ENCODE peak calls at places on chromosomes 3 and 15, in five cellular contexts. G is ovary, I is BJ, L is psoas muscle, C is SK-N-SH. N is an unnamed sample.

GRCh38 chr3:106824856-106825255 is 552.4 kb upstream of the CCDC54 start:
- DNase-seq in G (no peak), C (no peak), L (no peak), I (no peak), N (peak; percentile 57)

GRCh38 chr3:120506828-120507774 is 56.3 kb upstream of the FSTL1 start:
- DNase-seq in L (no peak), I (no peak), G (no peak), C (peak; percentile 34), N (no peak)

GRCh38 chr15:40906947-40907802 is 12.9 kb downstream of the VPS18 start:
- DNase-seq in C (peak; percentile 72), I (no peak), L (peak; percentile 59), G (no peak), N (no peak)

GRCh38 chr3:119295816-119296484 is 1.8 kb downstream of the ARHGAP31 start:
- DNase-seq in I (no peak), G (no peak), L (no peak), C (no peak), N (peak; percentile 20)

GRCh38 chr3:177596248-177596821 is 399.1 kb upstream of the TBL1XR1 start:
- DNase-seq in C (no peak), G (no peak), L (no peak), I (no peak), N (no peak)

GRCh38 chr15:94229591-94230365 is 1.6 kb upstream of the MCTP2 start:
- DNase-seq in L (no peak), I (no peak), C (no peak), G (no peak), N (no peak)

GRCh38 chr15:90064931-90065681 is 37.2 kb downstream of the IDH2 start:
- DNase-seq in G (no peak), C (no peak), I (no peak), L (peak; percentile 64), N (no peak)

GRCh38 chr3:138673641-138674040 is 65.1 kb downstream of the FAIM start:
- DNase-seq in L (no peak), G (no peak), C (no peak), I (no peak), N (no peak)

GRCh38 chr15:69701198-69701597 is 248.6 kb downstream of the RPLP1 start:
- DNase-seq in G (no peak), I (no peak), L (no peak), C (no peak), N (no peak)

GRCh38 chr3:184559336-184559735 is 2.2 kb upstream of the EPHB3 start:
- DNase-seq in C (no peak), G (peak; percentile 9), I (no peak), L (no peak), N (no peak)

GRCh38 chr3:71247221-71247947 is 336.1 kb downstream of the FOXP1 start:
- DNase-seq in G (no peak), I (no peak), L (no peak), C (peak; percentile 50), N (no peak)

GRCh38 chr3:39413691-39414420 is 7.3 kb downstream of the RPSA start:
- DNase-seq in I (no peak), L (no peak), C (no peak), G (no peak), N (no peak)

GRCh38 chr15:28109626-28110415 is 10.7 kb upstream of the OCA2 start:
- DNase-seq in C (no peak), I (no peak), L (no peak), G (no peak), N (no peak)

DNA sequence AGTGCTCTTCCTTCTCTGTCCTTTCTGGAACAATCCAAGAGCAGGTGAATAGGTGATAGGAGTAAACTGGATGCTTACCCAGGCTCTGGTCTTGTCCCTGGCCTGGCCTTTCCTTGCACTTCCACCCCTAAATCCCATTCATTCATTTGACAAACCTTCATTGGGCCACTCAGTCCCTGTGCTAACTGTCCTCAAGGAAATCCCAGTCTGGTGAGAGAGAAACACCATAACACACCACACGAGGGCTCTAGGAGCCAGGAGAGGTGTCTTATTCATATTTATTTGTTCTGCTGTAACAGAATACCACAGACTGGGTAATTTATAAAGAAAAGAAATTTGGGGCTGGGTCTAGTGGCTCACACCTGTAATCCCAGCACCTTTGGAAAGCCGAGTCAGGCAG is 22.8 kb downstream of the EFCC1 start:
- DNase-seq in L (no peak), I (no peak), C (no peak), G (no peak), N (no peak)
- TF ChIP-seq CTCF in L (no peak), I (peak; percentile 11), C (no peak), G (no peak), N (peak; percentile 37)

DNA sequence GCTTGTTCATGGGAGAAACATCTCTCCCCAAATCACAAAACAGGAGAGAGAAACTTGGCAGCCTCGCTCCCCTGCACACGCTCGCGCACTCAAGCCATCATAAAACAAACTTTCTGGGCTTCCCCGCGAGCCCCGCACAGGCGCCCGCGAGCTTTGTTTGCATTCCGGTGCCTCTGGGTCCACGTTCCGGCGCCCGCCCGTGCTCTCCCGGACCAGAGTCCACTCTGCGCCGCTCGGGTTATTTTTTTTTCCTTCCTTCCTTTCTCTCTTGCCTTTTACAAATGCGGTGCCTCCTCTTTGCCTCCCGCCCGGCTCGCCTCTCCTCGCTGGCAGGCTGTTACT is 363 bp downstream of the MAGI1 start:
- DNase-seq in C (no peak), L (no peak), I (no peak), G (no peak), N (no peak)
- H3K4me3 ChIP-seq in C (peak overlapping the region; percentile 93), L (peak overlapping the region; percentile 75), I (peak overlapping the region; percentile 81), G (peak overlapping the region; percentile 83), N (peak overlapping the region; percentile 89)

GRCh38 chr3:17179381-17180205 is 294.8 kb downstream of the PLCL2 start:
- DNase-seq in G (no peak), C (no peak), L (no peak), I (no peak), N (no peak)

GRCh38 chr3:17182158-17182557 is 297.4 kb downstream of the PLCL2 start:
- DNase-seq in L (no peak), I (no peak), G (no peak), C (no peak), N (no peak)

GRCh38 chr3:17181413-17181907 is 296.7 kb downstream of the PLCL2 start:
- DNase-seq in C (no peak), L (no peak), G (no peak), I (no peak), N (no peak)

GRCh38 chr3:17175187-17175839 is 290.6 kb downstream of the PLCL2 start:
- DNase-seq in L (no peak), I (peak; percentile 77), C (no peak), G (no peak), N (peak; percentile 73)

DNA sequence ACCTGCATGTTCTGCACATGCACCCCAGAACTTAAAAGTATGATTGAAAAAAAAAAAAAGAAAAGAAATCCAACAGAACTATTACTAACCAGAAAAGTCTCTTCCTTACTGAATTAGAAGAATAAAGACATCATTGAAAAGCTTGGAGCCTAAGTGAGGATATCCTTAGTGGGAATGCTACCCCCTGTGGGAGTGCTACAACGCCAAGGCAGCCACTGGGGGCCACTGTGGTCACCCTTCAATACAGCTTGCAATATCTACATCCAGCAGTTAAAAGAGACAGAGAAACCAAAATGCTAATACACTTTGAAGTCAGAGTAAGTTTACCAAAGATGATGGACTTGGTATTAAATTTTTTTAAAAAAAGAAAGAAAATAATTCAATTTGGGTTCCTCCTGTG is 292.0 kb downstream of the PLCL2 start:
- DNase-seq in L (no peak), I (no peak), G (no peak), C (no peak), N (no peak)
- TF ChIP-seq CTCF in L (no peak), I (no peak), G (no peak), C (peak; percentile 12), N (no peak)

DNA sequence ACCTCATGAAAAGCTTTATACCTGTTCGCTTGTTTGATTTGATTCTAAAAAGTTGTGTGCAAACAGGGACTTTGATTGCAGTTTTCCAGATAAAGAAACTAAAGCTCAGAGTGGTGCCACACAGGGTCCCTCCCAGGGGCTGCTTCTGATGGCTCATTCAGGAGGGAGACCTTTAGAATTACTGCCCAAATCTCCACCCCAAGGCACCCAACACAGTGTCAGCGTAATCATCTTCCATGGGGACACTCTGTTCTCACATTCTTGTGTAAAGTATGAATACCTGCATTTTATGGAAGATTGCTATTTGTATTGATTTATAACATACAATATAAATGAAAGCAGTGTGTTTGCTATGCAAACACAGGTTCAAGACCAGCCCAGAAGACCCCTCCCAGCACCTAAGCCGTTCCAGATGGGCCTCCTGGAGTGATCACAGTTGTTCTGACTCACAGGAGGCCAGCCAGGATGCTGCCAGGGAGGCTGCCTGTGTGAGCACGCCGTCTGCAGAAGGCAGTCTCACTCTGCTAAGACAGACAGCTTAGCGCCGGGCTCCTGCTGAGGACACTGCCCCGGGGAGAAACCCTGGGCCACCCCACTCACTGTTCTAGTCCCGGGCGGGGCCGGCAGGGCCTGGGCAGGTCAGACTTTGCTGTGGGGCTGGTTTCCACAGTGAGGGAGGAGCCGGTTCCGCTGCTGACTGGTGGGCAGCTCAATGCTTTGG is 185.6 kb downstream of the FAM43A start:
- DNase-seq in G (peak; percentile 37), I (peak; percentile 76), C (peak; percentile 82), L (peak; percentile 64), N (peak; percentile 72)
- H3K4me3 ChIP-seq in G (no peak overlapping the region), I (no peak overlapping the region), C (no peak overlapping the region), L (no peak overlapping the region), N (no peak overlapping the region)

DNA sequence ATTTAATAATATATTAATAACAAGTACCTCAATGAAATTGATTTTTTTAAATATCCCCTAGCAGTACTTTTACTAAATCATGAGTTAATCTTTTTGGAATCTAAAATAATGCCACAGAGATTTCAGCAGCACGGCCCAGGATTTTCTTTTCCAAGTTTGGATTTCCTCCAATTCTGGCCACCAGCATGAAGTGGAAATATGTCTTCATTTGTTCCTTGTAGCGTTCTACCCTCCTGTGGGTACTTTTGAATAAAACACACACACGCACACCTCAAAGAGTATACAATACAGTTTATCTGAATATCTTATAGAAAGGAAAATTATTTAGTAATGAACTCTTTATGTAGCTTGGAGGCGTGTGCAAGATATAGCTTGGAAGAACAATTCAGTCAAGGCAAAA is 125.1 kb upstream of the STT3B start:
- DNase-seq in G (no peak), I (no peak), C (no peak), L (no peak), N (no peak)
- TF ChIP-seq CTCF in G (no peak), I (no peak), C (no peak), L (no peak), N (no peak)

DNA sequence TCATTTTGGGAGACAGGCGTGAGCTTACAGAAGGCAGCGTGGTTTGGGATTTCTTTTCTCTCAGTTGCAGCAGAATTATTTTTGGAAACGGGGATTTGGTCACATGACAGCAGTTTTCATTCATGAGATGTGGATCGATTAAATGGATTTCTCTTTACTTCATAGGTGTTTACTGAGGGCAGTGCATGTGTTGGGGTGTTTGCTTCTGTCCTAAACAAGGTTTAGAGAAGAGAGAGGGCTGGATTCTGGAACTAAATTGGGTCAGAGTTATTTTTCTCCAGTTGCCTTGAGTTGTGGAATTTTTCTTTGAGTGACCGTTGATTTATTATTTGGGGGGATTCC is 18.6 kb upstream of the TRAK1 start:
- DNase-seq in G (no peak), L (no peak), I (no peak), C (no peak), N (no peak)
- H3K4me3 ChIP-seq in G (peak overlapping the region; percentile 10), L (peak overlapping the region; percentile 59), I (no peak overlapping the region), C (peak overlapping the region; percentile 37), N (peak overlapping the region; percentile 6)

GRCh38 chr3:62229908-62230307 is 143.4 kb downstream of the FEZF2 start:
- DNase-seq in L (no peak), I (no peak), C (peak; percentile 40), G (no peak), N (no peak)
- TF ChIP-seq CTCF in L (peak; percentile 8), I (no peak), C (peak; percentile 45), G (no peak), N (peak; percentile 21)